ENCODE peak calls at places on chromosomes 2 and 18, in four cellular contexts. One of them, this sample, is unnamed.

GRCh38 chr18:8814206-8814605 is 108.8 kb downstream of the MTCL1 start:
- DNase-seq in left lobe of liver: no peak
- DNase-seq in GM18507: no peak
- DNase-seq in SHP77 treated with DMSO at 0.1 percent for 48 hours: no peak
- DNase-seq in this sample: no peak

GRCh38 chr2:240932001-240932723 is 26.0 kb downstream of the CROCC2 start:
- DNase-seq in left lobe of liver: no peak
- DNase-seq in GM18507: no peak
- DNase-seq in SHP77 treated with DMSO at 0.1 percent for 48 hours: no peak
- DNase-seq in this sample: no peak

GRCh38 chr2:177551989-177552413 is 159.4 kb downstream of the AGPS start:
- DNase-seq in left lobe of liver: no peak
- DNase-seq in GM18507: no peak
- DNase-seq in SHP77 treated with DMSO at 0.1 percent for 48 hours: peak
- DNase-seq in this sample: peak

GRCh38 chr2:55592130-55592529 is 25.3 kb downstream of the PPP4R3B start:
- DNase-seq in left lobe of liver: no peak
- DNase-seq in GM18507: no peak
- DNase-seq in SHP77 treated with DMSO at 0.1 percent for 48 hours: no peak
- DNase-seq in this sample: no peak

GRCh38 chr2:46909771-46910419 is 5.7 kb downstream of the MCFD2 start:
- DNase-seq in left lobe of liver: no peak
- DNase-seq in GM18507: peak
- DNase-seq in SHP77 treated with DMSO at 0.1 percent for 48 hours: no peak
- DNase-seq in this sample: no peak

GRCh38 chr18:9775172-9775571 is 67.1 kb downstream of the RAB31 start:
- DNase-seq in left lobe of liver: peak
- DNase-seq in GM18507: no peak
- DNase-seq in SHP77 treated with DMSO at 0.1 percent for 48 hours: no peak
- DNase-seq in this sample: no peak

GRCh38 chr18:7871560-7872456 is 304.7 kb downstream of the PTPRM start:
- DNase-seq in left lobe of liver: no peak
- DNase-seq in GM18507: no peak
- DNase-seq in SHP77 treated with DMSO at 0.1 percent for 48 hours: no peak
- DNase-seq in this sample: no peak

GRCh38 chr2:231861538-231861937 is 64.7 kb downstream of the NPPC start:
- DNase-seq in left lobe of liver: no peak
- DNase-seq in GM18507: no peak
- DNase-seq in SHP77 treated with DMSO at 0.1 percent for 48 hours: no peak
- DNase-seq in this sample: no peak

GRCh38 chr2:16767789-16768188 is 102.2 kb upstream of the CYRIA start:
- DNase-seq in left lobe of liver: no peak
- DNase-seq in GM18507: no peak
- DNase-seq in SHP77 treated with DMSO at 0.1 percent for 48 hours: no peak
- DNase-seq in this sample: no peak

GRCh38 chr2:119674711-119675500 is 4.1 kb upstream of the TMEM177 start:
- DNase-seq in left lobe of liver: no peak
- DNase-seq in GM18507: no peak
- DNase-seq in SHP77 treated with DMSO at 0.1 percent for 48 hours: no peak
- DNase-seq in this sample: no peak

GRCh38 chr2:223548194-223548593 is 54.0 kb downstream of the SCG2 start:
- DNase-seq in left lobe of liver: no peak
- DNase-seq in GM18507: no peak
- DNase-seq in SHP77 treated with DMSO at 0.1 percent for 48 hours: no peak
- DNase-seq in this sample: no peak

GRCh38 chr2:118123561-118124232 is 35.4 kb downstream of the INSIG2 start:
- DNase-seq in left lobe of liver: no peak
- DNase-seq in GM18507: no peak
- DNase-seq in SHP77 treated with DMSO at 0.1 percent for 48 hours: no peak
- DNase-seq in this sample: no peak

GRCh38 chr2:157359628-157360027 is 34.0 kb upstream of the ERMN start:
- DNase-seq in left lobe of liver: no peak
- DNase-seq in GM18507: no peak
- DNase-seq in SHP77 treated with DMSO at 0.1 percent for 48 hours: no peak
- DNase-seq in this sample: no peak

GRCh38 chr2:165720526-165720925 is 73.5 kb downstream of the GALNT3 start:
- DNase-seq in left lobe of liver: no peak
- DNase-seq in GM18507: no peak
- DNase-seq in SHP77 treated with DMSO at 0.1 percent for 48 hours: no peak
- DNase-seq in this sample: no peak

GRCh38 chr2:95275151-95275515 is 884 bp downstream of the PROM2 start:
- DNase-seq in left lobe of liver: peak
- DNase-seq in GM18507: no peak
- DNase-seq in SHP77 treated with DMSO at 0.1 percent for 48 hours: no peak
- DNase-seq in this sample: no peak

GRCh38 chr18:902179-902718 is 2.4 kb upstream of the ADCYAP1 start:
- DNase-seq in left lobe of liver: no peak
- DNase-seq in GM18507: no peak
- DNase-seq in SHP77 treated with DMSO at 0.1 percent for 48 hours: peak
- DNase-seq in this sample: peak

GRCh38 chr18:11857177-11857887 is 6.1 kb downstream of the CHMP1B start:
- DNase-seq in left lobe of liver: no peak
- DNase-seq in GM18507: no peak
- DNase-seq in SHP77 treated with DMSO at 0.1 percent for 48 hours: peak
- DNase-seq in this sample: no peak

GRCh38 chr2:180006236-180006635 is 861 bp downstream of the CWC22 start:
- DNase-seq in left lobe of liver: no peak
- DNase-seq in GM18507: no peak
- DNase-seq in SHP77 treated with DMSO at 0.1 percent for 48 hours: no peak
- DNase-seq in this sample: no peak

GRCh38 chr18:58247363-58247834 is 203.4 kb downstream of the NEDD4L start:
- DNase-seq in left lobe of liver: no peak
- DNase-seq in GM18507: no peak
- DNase-seq in SHP77 treated with DMSO at 0.1 percent for 48 hours: no peak
- DNase-seq in this sample: peak

GRCh38 chr2:148922776-148923175 is 47.7 kb downstream of the KIF5C start:
- DNase-seq in left lobe of liver: no peak
- DNase-seq in GM18507: no peak
- DNase-seq in SHP77 treated with DMSO at 0.1 percent for 48 hours: no peak
- DNase-seq in this sample: no peak

GRCh38 chr2:33033524-33034150 is 86.9 kb downstream of the LTBP1 start:
- DNase-seq in left lobe of liver: no peak
- DNase-seq in GM18507: no peak
- DNase-seq in SHP77 treated with DMSO at 0.1 percent for 48 hours: peak
- DNase-seq in this sample: peak

GRCh38 chr2:150513647-150514046 is 26.2 kb upstream of the RND3 start:
- DNase-seq in left lobe of liver: no peak
- DNase-seq in GM18507: no peak
- DNase-seq in SHP77 treated with DMSO at 0.1 percent for 48 hours: no peak
- DNase-seq in this sample: no peak

GRCh38 chr2:191359186-191359585 is 114.0 kb downstream of the MYO1B start:
- DNase-seq in left lobe of liver: no peak
- DNase-seq in GM18507: no peak
- DNase-seq in SHP77 treated with DMSO at 0.1 percent for 48 hours: no peak
- DNase-seq in this sample: no peak

GRCh38 chr18:58863539-58864145 is 1.0 kb upstream of the ZNF532 start:
- DNase-seq in left lobe of liver: peak
- DNase-seq in GM18507: no peak
- DNase-seq in SHP77 treated with DMSO at 0.1 percent for 48 hours: no peak
- DNase-seq in this sample: peak

GRCh38 chr2:98643496-98644100 is 35.2 kb downstream of the UNC50 start:
- DNase-seq in left lobe of liver: no peak
- DNase-seq in GM18507: no peak
- DNase-seq in SHP77 treated with DMSO at 0.1 percent for 48 hours: no peak
- DNase-seq in this sample: no peak

GRCh38 chr18:24398515-24398914 is 891 bp upstream of the OSBPL1A start:
- DNase-seq in left lobe of liver: no peak
- DNase-seq in GM18507: no peak
- DNase-seq in SHP77 treated with DMSO at 0.1 percent for 48 hours: no peak
- DNase-seq in this sample: peak

GRCh38 chr2:217797661-217798069 is 205.1 kb downstream of the TNS1 start:
- DNase-seq in left lobe of liver: peak
- DNase-seq in GM18507: no peak
- DNase-seq in SHP77 treated with DMSO at 0.1 percent for 48 hours: no peak
- DNase-seq in this sample: no peak

GRCh38 chr18:596288-596881 is 403 bp upstream of the CLUL1 start:
- DNase-seq in left lobe of liver: peak
- DNase-seq in GM18507: no peak
- DNase-seq in SHP77 treated with DMSO at 0.1 percent for 48 hours: no peak
- DNase-seq in this sample: peak

This sample was measured in retina.